ENCODE peak calls at places on chromosomes 7 and 10, in six cellular contexts. I is HCT116, K is heart left ventricle, Y is prostate gland, O is body of pancreas, M is ovary. P is an unnamed sample.

GRCh38 chr10:116683061-116683601 is 59.2 kb downstream of the HSPA12A start:
- DNase-seq in M (peak), I (no peak), K (no peak), O (no peak), Y (no peak), P (no peak)

GRCh38 chr7:1123721-1124120 is 35.8 kb downstream of the GPER1 start:
- DNase-seq in O (peak), I (no peak), M (peak), Y (no peak), K (peak), P (peak)

GRCh38 chr10:124696446-124697392 is 47.5 kb downstream of the FAM53B start:
- DNase-seq in I (no peak), M (no peak), K (peak), O (no peak), Y (no peak), P (no peak)

GRCh38 chr7:93566876-93567275 is 7.6 kb downstream of the CALCR start:
- DNase-seq in K (no peak), M (no peak), Y (no peak), O (no peak), I (no peak), P (no peak)

GRCh38 chr7:26500749-26501352 is 209.2 kb downstream of the SNX10 start:
- DNase-seq in O (no peak), Y (no peak), M (no peak), I (peak), K (no peak), P (no peak)

GRCh38 chr10:72044417-72045041 is 43.8 kb downstream of the SPOCK2 start:
- DNase-seq in K (peak), M (no peak), Y (peak), I (no peak), O (peak), P (peak)

GRCh38 chr10:100509241-100509640 is 10.4 kb downstream of the SEC31B start:
- DNase-seq in M (no peak), K (no peak), O (no peak), Y (no peak), I (no peak), P (no peak)

GRCh38 chr10:49288341-49289065 is 10.5 kb upstream of the C10orf71 start:
- DNase-seq in M (no peak), I (no peak), Y (no peak), O (no peak), K (no peak), P (no peak)

GRCh38 chr7:8751557-8752231 is 318.3 kb downstream of the NXPH1 start:
- DNase-seq in K (no peak), Y (no peak), M (no peak), O (no peak), I (no peak), P (no peak)

GRCh38 chr10:4939224-4940072 is 23.8 kb upstream of the AKR1C1 start:
- DNase-seq in I (no peak), Y (no peak), O (no peak), M (no peak), K (no peak), P (no peak)

GRCh38 chr7:143286522-143286890 is 1.6 kb upstream of the CASP2 start:
- DNase-seq in Y (no peak), I (no peak), M (no peak), O (no peak), K (no peak), P (no peak)

DNA sequence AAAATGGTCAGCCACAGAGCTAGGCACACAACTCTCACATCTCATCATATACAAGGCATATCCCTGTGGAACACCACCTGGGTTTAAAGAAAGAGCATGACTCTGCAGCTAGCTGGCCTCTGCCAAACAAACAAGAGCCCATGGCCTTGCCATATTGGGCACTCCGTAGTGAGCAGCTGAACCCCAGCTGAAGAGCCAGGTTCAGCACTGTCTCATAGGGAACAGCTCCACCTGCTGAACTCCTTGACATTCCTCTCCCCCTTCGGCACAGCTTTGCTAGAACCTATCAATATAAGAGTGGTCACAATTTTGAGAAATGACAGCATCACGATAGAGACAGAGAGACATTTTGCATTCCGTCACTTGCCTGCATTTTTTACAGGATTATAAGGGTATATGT is 20.0 kb downstream of the SORCS1 start:
- DNase-seq in I (no peak), K (no peak), O (no peak), M (no peak), Y (no peak), P (no peak)
- TF ChIP-seq CTCF in I (no peak), K (no peak), O (peak), M (no peak), Y (no peak), P (no peak)

DNA sequence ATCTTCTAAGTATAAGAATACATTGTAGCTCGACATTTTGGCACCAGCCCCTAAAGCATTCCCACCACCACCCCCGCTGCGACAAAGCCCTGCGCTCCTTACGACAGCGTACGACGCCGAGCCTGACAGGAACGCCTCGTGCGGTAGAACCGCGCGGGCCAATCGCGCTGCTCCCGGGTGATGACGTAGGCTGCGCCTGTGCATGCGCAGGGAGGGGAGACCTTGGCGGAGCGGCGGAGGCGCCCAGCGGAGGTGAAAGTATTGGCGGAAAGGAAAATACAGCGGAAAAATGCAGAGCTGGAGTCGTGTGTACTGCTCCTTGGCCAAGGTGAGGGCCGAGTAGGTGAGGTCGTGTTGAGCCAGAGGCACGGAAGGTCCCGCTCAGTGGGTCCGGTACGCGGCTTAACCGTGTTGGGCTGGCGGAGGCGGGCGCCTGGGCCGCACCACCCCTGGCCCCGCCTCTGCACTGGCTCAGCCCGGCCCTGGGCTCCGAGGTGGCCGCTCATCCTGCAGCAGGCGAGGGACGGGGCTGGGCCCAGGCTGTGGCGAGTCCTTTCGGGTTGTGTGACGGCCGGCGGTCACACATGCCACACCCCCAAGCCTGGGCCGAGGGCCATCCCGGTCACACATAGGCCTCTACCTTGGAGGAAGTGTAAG is at the start of gene DLD:
- DNase-seq in O (peak), K (peak), Y (peak), M (peak), I (peak), P (peak)
- TF ChIP-seq POLR2A in O (peak), K (peak), Y (peak), M (peak), I (peak), P (peak)

GRCh38 chr10:84574101-84574500 is 245.7 kb downstream of the CCSER2 start:
- DNase-seq in K (no peak), O (no peak), I (no peak), Y (no peak), M (no peak), P (no peak)
- TF ChIP-seq CTCF in K (no peak), O (no peak), I (no peak), Y (no peak), M (no peak), P (no peak)

DNA sequence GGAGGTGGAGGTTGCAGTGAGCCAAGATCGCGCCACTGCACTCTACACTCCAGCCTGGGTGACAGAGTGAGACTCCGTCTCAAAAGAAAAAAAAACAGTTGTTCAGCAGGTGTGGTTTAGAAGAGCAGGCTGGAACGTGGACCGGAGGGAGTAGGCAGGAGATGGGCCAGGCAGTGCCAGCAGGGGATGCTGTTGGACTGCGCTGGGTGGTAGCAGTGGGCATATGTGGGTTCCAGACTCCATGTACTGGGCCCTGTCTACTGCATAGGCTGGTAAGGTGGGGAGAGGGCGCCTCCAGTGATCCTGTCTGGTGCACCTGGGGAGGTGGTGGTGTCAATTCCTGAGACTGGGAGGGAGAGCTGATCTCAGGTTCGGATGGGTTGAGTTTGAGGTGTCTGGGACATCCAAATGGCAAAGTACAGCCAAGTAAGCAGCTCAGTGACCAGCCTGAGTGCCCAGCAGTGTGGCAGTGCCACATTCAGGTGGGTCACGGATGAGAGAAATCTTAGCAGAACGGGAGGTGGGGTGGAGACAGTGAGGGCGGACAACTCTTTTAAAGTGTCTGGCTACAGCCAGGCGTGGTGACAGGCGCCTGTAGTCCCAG is 25.9 kb downstream of the SFXN4 start:
- DNase-seq in Y (peak), O (no peak), K (no peak), M (peak), I (peak), P (no peak)
- TF ChIP-seq POLR2A in Y (no peak), O (no peak), K (no peak), M (no peak), I (no peak), P (no peak)

GRCh38 chr7:112945046-112945445 is 141.6 kb downstream of the GPR85 start:
- DNase-seq in M (no peak), Y (no peak), K (no peak), I (no peak), O (no peak), P (no peak)

GRCh38 chr7:112939589-112940313 is 146.9 kb downstream of the GPR85 start:
- DNase-seq in Y (peak), O (peak), K (peak), M (peak), I (peak), P (peak)

GRCh38 chr7:112946350-112946749 is 140.3 kb downstream of the GPR85 start:
- DNase-seq in M (no peak), K (no peak), I (no peak), Y (no peak), O (no peak), P (no peak)

GRCh38 chr7:112940314-112940732 is 146.3 kb downstream of the GPR85 start:
- DNase-seq in M (no peak), O (no peak), K (no peak), Y (no peak), I (no peak), P (no peak)

DNA sequence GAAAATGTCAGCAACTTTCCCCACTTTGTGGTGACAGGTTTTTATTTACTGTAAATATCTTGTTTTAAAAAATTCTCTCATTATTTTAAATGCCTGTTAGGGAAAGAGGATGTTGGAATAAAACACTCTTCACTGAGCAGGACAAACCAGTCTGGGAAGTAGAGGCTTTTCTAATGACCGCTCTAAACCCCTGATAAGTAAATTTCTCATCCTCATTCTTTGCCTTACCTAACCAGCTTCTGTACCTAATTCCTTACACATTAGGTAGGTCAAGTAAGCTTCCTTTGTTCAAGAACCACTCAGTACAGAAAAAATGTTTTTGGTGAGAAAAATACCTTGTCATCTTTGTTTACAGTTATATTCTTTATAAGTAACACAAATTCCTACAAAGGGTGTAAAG is 143.6 kb downstream of the GPR85 start:
- DNase-seq in M (no peak), O (no peak), K (no peak), I (no peak), Y (no peak), P (no peak)
- TF ChIP-seq CTCF in M (no peak), O (no peak), K (no peak), I (no peak), Y (no peak), P (no peak)

DNA sequence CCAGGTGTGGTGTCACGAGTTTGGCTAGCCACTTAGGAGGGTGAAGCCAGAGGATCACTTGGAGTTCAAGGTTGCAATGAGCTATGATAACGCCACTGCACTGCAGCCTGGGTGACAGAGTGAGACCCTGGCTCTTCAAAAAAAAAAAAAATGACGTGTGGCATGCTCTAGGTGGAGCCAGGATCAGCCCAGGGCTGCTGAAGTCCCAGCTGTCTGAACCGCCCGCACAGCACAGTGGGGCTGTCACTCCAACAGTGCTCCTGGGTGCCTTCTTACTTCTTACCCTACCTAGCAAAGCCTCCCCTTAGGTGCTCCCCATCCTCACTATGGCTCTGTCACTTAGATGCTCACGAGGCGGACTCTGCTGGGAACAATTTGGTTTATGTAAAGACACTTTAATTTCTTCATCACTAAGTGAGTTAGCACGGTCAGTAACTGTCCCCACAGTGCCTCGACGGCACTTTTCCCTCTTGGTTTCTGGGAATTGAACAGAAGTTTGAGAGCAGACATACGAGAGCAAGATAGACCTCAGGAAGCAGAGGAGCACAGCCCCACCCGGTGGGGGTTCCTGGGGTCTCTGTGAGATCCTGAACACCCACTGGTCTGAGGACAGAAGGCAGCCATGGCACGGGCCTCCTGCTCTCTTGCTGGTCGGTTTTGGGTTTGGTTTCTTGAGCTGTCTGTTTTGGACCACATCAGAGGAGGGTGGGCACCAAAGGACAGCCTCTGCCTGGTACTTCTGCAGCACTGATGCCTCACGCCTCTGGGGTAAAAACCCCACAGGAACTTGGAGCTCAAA is 66.2 kb upstream of the BTBD16 start:
- DNase-seq in Y (no peak), I (no peak), O (no peak), K (no peak), M (no peak), P (no peak)
- TF ChIP-seq POLR2A in Y (no peak), I (no peak), O (no peak), K (no peak), M (no peak), P (no peak)

GRCh38 chr10:2130906-2131305 is 393.6 kb upstream of the ADARB2 start:
- DNase-seq in M (no peak), I (no peak), O (no peak), Y (no peak), K (no peak), P (no peak)
- TF ChIP-seq CTCF in M (no peak), I (no peak), O (no peak), Y (no peak), K (no peak), P (no peak)

GRCh38 chr7:6730343-6730633 is 23.5 kb upstream of the ZNF12 start:
- DNase-seq in K (no peak), I (no peak), Y (no peak), M (no peak), O (peak), P (no peak)

GRCh38 chr7:6725003-6725402 is 18.3 kb upstream of the ZNF12 start:
- DNase-seq in I (no peak), K (no peak), O (no peak), Y (no peak), M (no peak), P (no peak)

GRCh38 chr7:6729492-6730342 is 23.0 kb upstream of the ZNF12 start:
- DNase-seq in K (peak), M (peak), I (peak), O (peak), Y (peak), P (peak)
- TF ChIP-seq POLR2A in K (peak), M (no peak), I (peak), O (no peak), Y (peak), P (peak)

DNA sequence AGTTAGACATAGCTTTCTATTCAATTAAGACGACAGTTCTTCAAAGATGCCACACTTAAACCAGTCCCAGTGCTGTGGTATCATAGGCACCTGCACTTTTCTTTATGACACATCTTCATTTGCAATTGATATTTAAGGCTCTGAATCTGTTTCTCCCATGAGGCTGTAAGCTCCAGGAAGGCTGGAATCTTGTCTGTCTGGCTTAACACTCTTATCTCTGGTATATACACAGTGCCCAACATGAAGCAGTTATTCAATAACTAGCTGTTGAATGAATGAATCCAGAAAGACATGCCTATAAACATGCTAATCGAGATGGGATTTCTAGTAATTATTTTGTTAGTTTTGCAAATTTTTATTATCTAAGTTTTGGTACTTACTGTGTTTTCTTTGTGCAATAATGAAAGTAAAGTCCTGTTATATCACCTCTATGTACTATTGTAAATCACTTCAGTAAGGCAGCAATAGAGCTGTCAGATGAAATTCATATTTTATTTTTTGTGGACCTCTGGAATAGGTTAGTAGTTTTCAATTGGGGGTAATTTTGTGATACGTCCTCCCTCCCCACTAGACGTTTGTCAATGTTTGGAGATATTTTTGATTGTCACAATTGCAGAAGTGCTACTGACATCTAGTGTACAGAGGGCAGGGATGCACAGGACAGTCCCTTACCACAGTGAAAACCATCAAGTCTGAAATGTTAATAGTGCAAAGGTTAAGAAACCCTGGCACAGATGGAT is 51.3 kb upstream of the STEAP4 start:
- DNase-seq in O (no peak), I (no peak), Y (no peak), M (no peak), K (no peak), P (no peak)
- TF ChIP-seq CTCF in O (peak), I (peak), Y (peak), M (no peak), K (peak), P (no peak)

P was measured in gastrocnemius medialis.